ENCODE peak calls at places on chromosome 6, in six cellular contexts. One of them, this sample, is unnamed.

GRCh38 chr6:142372348-142372747 is 70.5 kb downstream of the ADGRG6 start:
- DNase-seq in H1: no peak
- DNase-seq in stimulated activated CD4-positive, alpha-beta T cell treated with anti-CD3 and anti-CD28 coated beads, TNF-alpha, amount 100 ng/mL, for 24 hours: no peak
- DNase-seq in lung microvascular endothelial cell: peak; percentile 90
- DNase-seq in ELF-1: no peak
- DNase-seq in hypothalamus: no peak
- DNase-seq in this sample: no peak

GRCh38 chr6:106658469-106658868 is 29.1 kb downstream of the QRSL1 start:
- DNase-seq in hypothalamus: no peak
- DNase-seq in stimulated activated CD4-positive, alpha-beta T cell treated with anti-CD3 and anti-CD28 coated beads, TNF-alpha, amount 100 ng/mL, for 24 hours: no peak
- DNase-seq in ELF-1: no peak
- DNase-seq in H1: no peak
- DNase-seq in lung microvascular endothelial cell: no peak
- DNase-seq in this sample: no peak

GRCh38 chr6:150267686-150268561 is 100.9 kb upstream of the IYD start:
- DNase-seq in stimulated activated CD4-positive, alpha-beta T cell treated with anti-CD3 and anti-CD28 coated beads, TNF-alpha, amount 100 ng/mL, for 24 hours: no peak
- DNase-seq in lung microvascular endothelial cell: no peak
- DNase-seq in H1: no peak
- DNase-seq in ELF-1: no peak
- DNase-seq in hypothalamus: no peak
- DNase-seq in this sample: peak; percentile 89

GRCh38 chr6:34556031-34556471 is at the start of gene SPDEF:
- DNase-seq in stimulated activated CD4-positive, alpha-beta T cell treated with anti-CD3 and anti-CD28 coated beads, TNF-alpha, amount 100 ng/mL, for 24 hours: no peak
- DNase-seq in lung microvascular endothelial cell: no peak
- DNase-seq in hypothalamus: no peak
- DNase-seq in ELF-1: no peak
- DNase-seq in H1: no peak
- DNase-seq in this sample: no peak

GRCh38 chr6:33075568-33076405 is at the start of gene HLA-DPB1:
- DNase-seq in ELF-1: no peak
- DNase-seq in H1: no peak
- DNase-seq in lung microvascular endothelial cell: peak; percentile 64
- DNase-seq in hypothalamus: no peak
- DNase-seq in stimulated activated CD4-positive, alpha-beta T cell treated with anti-CD3 and anti-CD28 coated beads, TNF-alpha, amount 100 ng/mL, for 24 hours: no peak
- DNase-seq in this sample: peak; percentile 50

GRCh38 chr6:112511441-112511840 is 164.3 kb downstream of the RFPL4B start:
- DNase-seq in stimulated activated CD4-positive, alpha-beta T cell treated with anti-CD3 and anti-CD28 coated beads, TNF-alpha, amount 100 ng/mL, for 24 hours: no peak
- DNase-seq in lung microvascular endothelial cell: no peak
- DNase-seq in H1: no peak
- DNase-seq in ELF-1: no peak
- DNase-seq in hypothalamus: no peak
- DNase-seq in this sample: no peak

GRCh38 chr6:118877806-118878205 is 16.1 kb upstream of the ASF1A start:
- DNase-seq in ELF-1: no peak
- DNase-seq in H1: no peak
- DNase-seq in stimulated activated CD4-positive, alpha-beta T cell treated with anti-CD3 and anti-CD28 coated beads, TNF-alpha, amount 100 ng/mL, for 24 hours: no peak
- DNase-seq in hypothalamus: no peak
- DNase-seq in lung microvascular endothelial cell: no peak
- DNase-seq in this sample: no peak

GRCh38 chr6:99192561-99192960 is 156.9 kb downstream of the FAXC start:
- DNase-seq in stimulated activated CD4-positive, alpha-beta T cell treated with anti-CD3 and anti-CD28 coated beads, TNF-alpha, amount 100 ng/mL, for 24 hours: no peak
- DNase-seq in lung microvascular endothelial cell: no peak
- DNase-seq in H1: no peak
- DNase-seq in ELF-1: no peak
- DNase-seq in hypothalamus: no peak
- DNase-seq in this sample: no peak

GRCh38 chr6:12749531-12750379 is 33.2 kb downstream of the PHACTR1 start:
- DNase-seq in hypothalamus: no peak
- DNase-seq in stimulated activated CD4-positive, alpha-beta T cell treated with anti-CD3 and anti-CD28 coated beads, TNF-alpha, amount 100 ng/mL, for 24 hours: no peak
- DNase-seq in H1: peak; percentile 81
- DNase-seq in ELF-1: peak; percentile 71
- DNase-seq in lung microvascular endothelial cell: no peak
- DNase-seq in this sample: no peak

GRCh38 chr6:12941422-12941821 is 224.9 kb downstream of the PHACTR1 start:
- DNase-seq in H1: no peak
- DNase-seq in lung microvascular endothelial cell: peak; percentile 7
- DNase-seq in hypothalamus: no peak
- DNase-seq in stimulated activated CD4-positive, alpha-beta T cell treated with anti-CD3 and anti-CD28 coated beads, TNF-alpha, amount 100 ng/mL, for 24 hours: no peak
- DNase-seq in ELF-1: no peak
- DNase-seq in this sample: no peak

GRCh38 chr6:26304213-26305096 is 60.5 kb upstream of the BTN3A2 start:
- DNase-seq in hypothalamus: no peak
- DNase-seq in lung microvascular endothelial cell: peak; percentile 57
- DNase-seq in ELF-1: peak; percentile 42
- DNase-seq in H1: no peak
- DNase-seq in stimulated activated CD4-positive, alpha-beta T cell treated with anti-CD3 and anti-CD28 coated beads, TNF-alpha, amount 100 ng/mL, for 24 hours: no peak
- DNase-seq in this sample: no peak

GRCh38 chr6:57305754-57306153 is 11.7 kb upstream of the PRIM2 start:
- DNase-seq in hypothalamus: no peak
- DNase-seq in stimulated activated CD4-positive, alpha-beta T cell treated with anti-CD3 and anti-CD28 coated beads, TNF-alpha, amount 100 ng/mL, for 24 hours: no peak
- DNase-seq in lung microvascular endothelial cell: no peak
- DNase-seq in H1: no peak
- DNase-seq in ELF-1: no peak
- DNase-seq in this sample: no peak

GRCh38 chr6:24972551-24972950 is 36.8 kb upstream of the RIPOR2 start:
- DNase-seq in hypothalamus: no peak
- DNase-seq in lung microvascular endothelial cell: no peak
- DNase-seq in stimulated activated CD4-positive, alpha-beta T cell treated with anti-CD3 and anti-CD28 coated beads, TNF-alpha, amount 100 ng/mL, for 24 hours: no peak
- DNase-seq in H1: no peak
- DNase-seq in ELF-1: no peak
- DNase-seq in this sample: no peak

GRCh38 chr6:24933868-24934401 is 1.8 kb downstream of the RIPOR2 start:
- DNase-seq in hypothalamus: no peak
- DNase-seq in lung microvascular endothelial cell: peak; percentile 30
- DNase-seq in H1: peak; percentile 70
- DNase-seq in ELF-1: peak; percentile 64
- DNase-seq in stimulated activated CD4-positive, alpha-beta T cell treated with anti-CD3 and anti-CD28 coated beads, TNF-alpha, amount 100 ng/mL, for 24 hours: no peak
- DNase-seq in this sample: no peak

GRCh38 chr6:39083111-39083702 is 31.8 kb downstream of the SAYSD1 start:
- DNase-seq in ELF-1: no peak
- DNase-seq in hypothalamus: no peak
- DNase-seq in lung microvascular endothelial cell: no peak
- DNase-seq in H1: no peak
- DNase-seq in stimulated activated CD4-positive, alpha-beta T cell treated with anti-CD3 and anti-CD28 coated beads, TNF-alpha, amount 100 ng/mL, for 24 hours: no peak
- DNase-seq in this sample: no peak

GRCh38 chr6:81384921-81385320 is 367.6 kb downstream of the TENT5A start:
- DNase-seq in hypothalamus: no peak
- DNase-seq in H1: no peak
- DNase-seq in ELF-1: no peak
- DNase-seq in stimulated activated CD4-positive, alpha-beta T cell treated with anti-CD3 and anti-CD28 coated beads, TNF-alpha, amount 100 ng/mL, for 24 hours: no peak
- DNase-seq in lung microvascular endothelial cell: no peak
- DNase-seq in this sample: no peak

GRCh38 chr6:21800948-21801438 is 207.4 kb downstream of the SOX4 start:
- DNase-seq in ELF-1: no peak
- DNase-seq in hypothalamus: no peak
- DNase-seq in H1: no peak
- DNase-seq in lung microvascular endothelial cell: peak; percentile 25
- DNase-seq in stimulated activated CD4-positive, alpha-beta T cell treated with anti-CD3 and anti-CD28 coated beads, TNF-alpha, amount 100 ng/mL, for 24 hours: no peak
- DNase-seq in this sample: no peak

This sample was measured in DMS 273 treated with DMSO at 0.1 percent for 48 hours.